ENCODE peak calls at places on chromosomes 5 and 9, in seven cellular contexts. H is A549, S is tibial nerve, Q is HepG2, C is ovary, F is transverse colon, K is stomach. L is an unnamed sample.

GRCh38 chr9:133261753-133262120 is 13.3 kb downstream of the ABO start:
- DNase-seq in H (no peak), S (no peak), Q (no peak), C (no peak), F (no peak), K (no peak), L (peak)

GRCh38 chr9:88342246-88342645 is 46.0 kb upstream of the SPIN1 start:
- DNase-seq in H (no peak), S (no peak), Q (no peak), C (no peak), F (no peak), K (no peak), L (no peak)

GRCh38 chr5:40521925-40522324 is 157.8 kb upstream of the PTGER4 start:
- DNase-seq in H (no peak), S (no peak), Q (no peak), C (no peak), F (no peak), K (no peak), L (no peak)

GRCh38 chr9:134784612-134785305 is 95.9 kb upstream of the FCN2 start:
- DNase-seq in H (no peak), S (no peak), Q (no peak), C (no peak), F (no peak), K (no peak), L (no peak)

GRCh38 chr9:135980926-135981630 is 19.9 kb upstream of the UBAC1 start:
- DNase-seq in H (no peak), S (no peak), Q (no peak), C (no peak), F (no peak), K (no peak), L (no peak)

GRCh38 chr9:132283863-132284262 is 70.9 kb downstream of the SETX start:
- DNase-seq in H (no peak), S (no peak), Q (no peak), C (no peak), F (no peak), K (no peak), L (no peak)

GRCh38 chr5:179893076-179893957 is 14.4 kb downstream of the TBC1D9B start:
- DNase-seq in H (no peak), S (no peak), Q (no peak), C (no peak), F (no peak), K (no peak), L (no peak)

GRCh38 chr5:44332360-44332971 is 56.8 kb downstream of the FGF10 start:
- DNase-seq in H (peak), S (no peak), Q (peak), C (no peak), F (no peak), K (no peak), L (no peak)

GRCh38 chr5:58201922-58202648 is 257.8 kb downstream of the PLK2 start:
- DNase-seq in H (no peak), S (no peak), Q (no peak), C (no peak), F (no peak), K (no peak), L (no peak)

GRCh38 chr9:126301985-126302603 is 24.5 kb upstream of the MVB12B start:
- DNase-seq in H (peak), S (peak), Q (peak), C (no peak), F (peak), K (peak), L (no peak)

GRCh38 chr5:67578011-67578410 is 381.4 kb upstream of the CD180 start:
- DNase-seq in H (no peak), S (no peak), Q (no peak), C (no peak), F (no peak), K (no peak), L (no peak)

GRCh38 chr9:126126012-126126411 is 200.6 kb upstream of the MVB12B start:
- DNase-seq in H (no peak), S (no peak), Q (no peak), C (peak), F (no peak), K (no peak), L (no peak)

GRCh38 chr9:17742065-17742464 is 163.2 kb downstream of the SH3GL2 start:
- DNase-seq in H (peak), S (no peak), Q (no peak), C (no peak), F (no peak), K (no peak), L (no peak)

GRCh38 chr5:44740655-44741054 is 68.1 kb upstream of the MRPS30 start:
- DNase-seq in H (no peak), S (no peak), Q (no peak), C (no peak), F (no peak), K (no peak), L (no peak)

GRCh38 chr5:74063821-74064598 is 438.0 kb downstream of the ARHGEF28 start:
- DNase-seq in H (peak), S (no peak), Q (peak), C (no peak), F (no peak), K (no peak), L (no peak)

GRCh38 chr9:11708899-11709298 is 984.3 kb upstream of the TYRP1 start:
- DNase-seq in H (no peak), S (no peak), Q (no peak), C (no peak), F (no peak), K (no peak), L (no peak)

GRCh38 chr5:133247881-133248642 is 196.2 kb downstream of the HSPA4 start:
- DNase-seq in H (peak), S (no peak), Q (peak), C (no peak), F (no peak), K (no peak), L (no peak)

GRCh38 chr9:135079676-135080075 is 7.8 kb upstream of the OLFM1 start:
- DNase-seq in H (no peak), S (no peak), Q (no peak), C (no peak), F (peak), K (peak), L (peak)

GRCh38 chr5:180161420-180162303 is 47.3 kb downstream of the RASGEF1C start:
- DNase-seq in H (no peak), S (no peak), Q (peak), C (no peak), F (no peak), K (no peak), L (peak)

GRCh38 chr5:80686757-80687156 is 32.0 kb upstream of the DHFR start:
- DNase-seq in H (peak), S (no peak), Q (peak), C (no peak), F (no peak), K (no peak), L (no peak)

GRCh38 chr5:8848997-8849585 is 696.8 kb downstream of the SEMA5A start:
- DNase-seq in H (no peak), S (no peak), Q (no peak), C (no peak), F (no peak), K (no peak), L (no peak)

GRCh38 chr5:150529555-150529954 is 21.6 kb downstream of the NDST1 start:
- DNase-seq in H (no peak), S (no peak), Q (no peak), C (no peak), F (no peak), K (no peak), L (no peak)

DNA sequence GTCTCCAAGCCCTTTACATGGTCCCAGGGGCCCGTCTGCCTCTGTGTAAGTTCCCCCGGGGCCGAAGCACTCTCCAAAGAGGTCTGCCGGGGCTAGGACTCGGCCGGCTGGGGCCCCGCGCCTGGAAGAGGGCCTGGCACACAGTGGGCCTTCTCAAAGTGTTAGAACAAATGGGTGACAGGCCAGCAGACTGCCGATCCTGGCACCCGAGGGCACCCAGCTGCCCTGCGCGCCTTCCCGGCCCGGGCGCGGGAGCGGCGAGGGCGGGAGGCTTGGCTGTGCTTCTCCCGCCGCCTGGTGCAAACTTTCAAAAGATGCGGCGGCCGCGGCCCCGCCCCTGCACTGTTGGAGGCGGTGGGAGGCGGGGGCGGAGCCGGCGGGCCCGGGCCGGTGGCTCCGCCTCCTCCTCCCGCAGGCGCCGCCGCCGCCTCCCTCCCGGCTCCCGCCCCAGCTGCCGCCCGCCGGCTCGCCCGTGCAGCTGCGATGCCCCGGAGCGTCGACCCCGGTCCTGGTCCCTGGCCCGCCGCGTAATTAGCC is at the start of gene NEURL1B:
- DNase-seq in H (peak), S (peak), Q (peak), C (peak), F (peak), K (peak), L (peak)
- TF ChIP-seq POLR2A in H (no peak), S (no peak), Q (no peak), C (peak), F (peak), K (no peak), L (peak)

GRCh38 chr5:132176987-132177386 is 50.7 kb downstream of the P4HA2 start:
- DNase-seq in H (no peak), S (no peak), Q (no peak), C (no peak), F (no peak), K (no peak), L (no peak)

GRCh38 chr5:132179410-132179809 is 48.2 kb downstream of the P4HA2 start:
- DNase-seq in H (no peak), S (no peak), Q (no peak), C (no peak), F (no peak), K (no peak), L (no peak)

GRCh38 chr5:132180134-132180745 is 47.4 kb downstream of the P4HA2 start:
- DNase-seq in H (peak), S (no peak), Q (peak), C (no peak), F (no peak), K (no peak), L (no peak)

GRCh38 chr5:132176543-132176945 is 51.1 kb downstream of the P4HA2 start:
- DNase-seq in H (no peak), S (no peak), Q (no peak), C (no peak), F (no peak), K (no peak), L (no peak)

GRCh38 chr5:132177691-132178149 is 49.9 kb downstream of the P4HA2 start:
- DNase-seq in H (no peak), S (no peak), Q (no peak), C (no peak), F (no peak), K (no peak), L (no peak)
- TF ChIP-seq EP300 in H (no peak), S (no peak), Q (no peak), C (no peak), F (no peak), K (no peak), L (no peak)

DNA sequence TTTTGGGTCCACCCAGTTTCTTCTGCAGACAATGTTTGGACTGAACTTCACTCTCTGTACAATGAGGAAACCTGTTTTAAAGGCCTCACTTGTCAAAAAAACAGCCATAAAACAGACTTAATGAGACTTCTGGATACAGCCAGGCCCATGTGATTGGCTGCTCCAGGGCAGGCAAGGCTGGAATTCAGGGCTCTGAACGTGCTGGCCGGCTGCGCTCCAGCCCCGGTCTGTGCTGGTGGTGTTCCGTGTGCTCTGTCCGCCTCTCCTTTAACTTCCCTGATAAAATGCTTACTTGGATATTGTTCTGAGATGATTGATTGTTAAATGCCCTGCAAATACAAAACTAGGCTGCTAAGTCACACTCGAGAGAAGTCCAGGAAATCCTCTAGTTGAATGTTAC is 131.2 kb upstream of the KLF4 start:
- DNase-seq in H (no peak), S (no peak), Q (no peak), C (no peak), F (peak), K (no peak), L (no peak)
- TF ChIP-seq POLR2A in H (no peak), S (no peak), Q (no peak), C (no peak), F (peak), K (no peak), L (no peak)

GRCh38 chr9:97527626-97528528 is 26.4 kb downstream of the TMOD1 start:
- DNase-seq in H (no peak), S (no peak), Q (no peak), C (no peak), F (no peak), K (no peak), L (no peak)

GRCh38 chr9:97531750-97532383 is 30.4 kb downstream of the TMOD1 start:
- DNase-seq in H (no peak), S (no peak), Q (no peak), C (no peak), F (no peak), K (no peak), L (peak)

GRCh38 chr9:97526895-97527575 is 25.6 kb downstream of the TMOD1 start:
- DNase-seq in H (no peak), S (no peak), Q (no peak), C (no peak), F (no peak), K (no peak), L (no peak)

GRCh38 chr9:97529363-97530076 is 28.1 kb downstream of the TMOD1 start:
- DNase-seq in H (peak), S (no peak), Q (no peak), C (peak), F (no peak), K (no peak), L (peak)

GRCh38 chr9:97528529-97529230 is 27.2 kb downstream of the TMOD1 start:
- DNase-seq in H (no peak), S (no peak), Q (no peak), C (no peak), F (no peak), K (no peak), L (no peak)
- TF ChIP-seq EP300 in H (no peak), S (no peak), Q (no peak), C (no peak), F (no peak), K (no peak), L (no peak)

L was measured in sigmoid colon.